ENCODE peak calls at places on chromosomes 6 and 20, in four cellular contexts. L is SK-N-SH, I is breast epithelium, Q is iPS DF 6.9. F is an unnamed sample.

GRCh38 chr6:168097621-168098430 is 18.8 kb upstream of the FRMD1 start:
- DNase-seq in L (peak; percentile 82), Q (no peak), I (no peak), F (no peak)

GRCh38 chr20:62861732-62862336 is at the start of gene TCFL5:
- DNase-seq in Q (no peak), L (peak; percentile 99), I (peak; percentile 92), F (peak; percentile 96)

GRCh38 chr6:119974430-119975159 is 625.0 kb upstream of the MAN1A1 start:
- DNase-seq in L (no peak), Q (no peak), I (no peak), F (no peak)

GRCh38 chr6:100913400-100914276 is 32.5 kb upstream of the ASCC3 start:
- DNase-seq in Q (no peak), I (no peak), L (no peak), F (peak; percentile 92)

GRCh38 chr6:90401933-90402830 is 105.5 kb upstream of the BACH2 start:
- DNase-seq in I (no peak), L (no peak), Q (no peak), F (no peak)

GRCh38 chr20:7773511-7773910 is 166.7 kb downstream of the HAO1 start:
- DNase-seq in I (no peak), L (no peak), Q (no peak), F (no peak)

GRCh38 chr20:5658897-5659296 is 91.3 kb upstream of the SHLD1 start:
- DNase-seq in I (no peak), L (no peak), Q (no peak), F (no peak)

GRCh38 chr6:70411542-70411941 is 1.8 kb upstream of the FAM135A start:
- DNase-seq in Q (no peak), L (no peak), I (no peak), F (no peak)

GRCh38 chr20:10924628-10925266 is 250.9 kb upstream of the JAG1 start:
- DNase-seq in L (no peak), Q (no peak), I (no peak), F (no peak)

GRCh38 chr6:25506020-25506419 is 146.0 kb upstream of the SCGN start:
- DNase-seq in Q (no peak), L (no peak), I (no peak), F (no peak)

GRCh38 chr6:15312500-15312899 is 66.6 kb downstream of the JARID2 start:
- DNase-seq in Q (no peak), I (no peak), L (no peak), F (no peak)
- H3K4me1 ChIP-seq in Q (peaks cover 9% of the 10 kb centered on the region), I (peaks cover 5% of the 10 kb centered on the region), L (peaks cover 24% of the 10 kb centered on the region), F (peaks cover 4% of the 10 kb centered on the region)

GRCh38 chr6:166777096-166777630 is 150.1 kb upstream of the RPS6KA2 start:
- DNase-seq in L (no peak), Q (no peak), I (no peak), F (no peak)
- H3K4me3 ChIP-seq in L (no peak overlapping the region), Q (no peak overlapping the region), I (no peak overlapping the region), F (no peak overlapping the region)

DNA sequence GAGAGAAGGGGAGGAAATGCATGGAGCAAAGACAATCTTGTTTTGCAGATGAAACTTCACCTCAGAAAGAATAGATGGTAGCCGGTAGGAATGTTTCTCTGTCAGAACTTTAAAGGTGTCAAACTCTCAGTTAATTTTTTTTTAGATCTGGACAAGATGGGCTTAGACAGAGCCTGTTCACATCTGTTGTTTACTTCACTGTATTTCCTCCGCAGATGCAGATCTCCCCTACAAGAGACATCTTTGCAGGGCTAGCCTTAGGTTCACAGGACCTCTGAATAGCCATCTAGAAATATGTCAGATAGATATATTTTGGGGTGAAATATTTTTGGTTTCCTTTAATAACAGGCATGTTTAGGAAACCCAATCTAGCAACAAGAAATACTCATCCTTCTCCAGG is 12.1 kb upstream of the ZBP1 start:
- DNase-seq in L (no peak), Q (no peak), I (no peak), F (no peak)
- H3K27me3 ChIP-seq in L (no peaks in the 10 kb centered on the region), Q (no peaks in the 10 kb centered on the region), I (no peaks in the 10 kb centered on the region), F (no peaks in the 10 kb centered on the region)

DNA sequence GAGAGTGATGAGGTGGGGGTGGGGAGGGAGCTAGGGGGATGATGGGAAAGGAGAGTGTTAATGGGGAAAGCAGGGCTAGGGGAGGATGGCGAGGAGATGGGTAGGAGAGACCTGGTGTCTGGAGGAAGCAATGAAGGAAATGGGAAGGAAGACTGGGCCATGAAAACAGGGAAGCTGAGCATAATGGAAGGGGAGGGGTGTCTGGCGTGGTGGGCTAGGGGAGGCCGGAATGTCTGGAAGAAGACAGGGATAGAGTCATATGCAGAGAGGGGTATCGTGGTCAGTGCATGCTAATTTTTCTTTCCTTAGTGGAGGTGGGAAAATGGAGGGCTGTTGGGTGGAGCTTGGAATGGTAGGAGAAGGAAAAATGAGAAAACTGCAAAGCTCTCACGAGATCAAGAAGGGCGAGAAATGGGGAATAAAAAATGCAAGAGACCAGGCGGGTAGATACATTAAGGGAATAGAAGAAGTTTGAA is 423 bp downstream of the KLHDC3 start:
- DNase-seq in I (no peak), L (no peak), Q (no peak), F (no peak)
- H3K4me1 ChIP-seq in I (peaks cover 36% of the 10 kb centered on the region), L (peaks cover 36% of the 10 kb centered on the region), Q (no peaks in the 10 kb centered on the region), F (peaks cover 8% of the 10 kb centered on the region)

GRCh38 chr6:142942805-142943227 is 2.2 kb downstream of the HIVEP2 start:
- DNase-seq in Q (no peak), I (no peak), L (peak; percentile 36), F (no peak)
- H3K4me3 ChIP-seq in Q (no peak overlapping the region), I (no peak overlapping the region), L (no peak overlapping the region), F (no peak overlapping the region)

GRCh38 chr6:32083812-32084768 is 25.0 kb downstream of the TNXB start:
- DNase-seq in Q (no peak), L (no peak), I (no peak), F (no peak)

GRCh38 chr6:32085759-32086458 is 23.2 kb downstream of the TNXB start:
- DNase-seq in I (no peak), Q (no peak), L (peak; percentile 63), F (no peak)

GRCh38 chr6:32086661-32087573 is 22.2 kb downstream of the TNXB start:
- DNase-seq in Q (peak; percentile 16), L (no peak), I (no peak), F (no peak)

GRCh38 chr6:32082951-32083350 is 26.2 kb downstream of the TNXB start:
- DNase-seq in I (no peak), L (no peak), Q (no peak), F (no peak)

DNA sequence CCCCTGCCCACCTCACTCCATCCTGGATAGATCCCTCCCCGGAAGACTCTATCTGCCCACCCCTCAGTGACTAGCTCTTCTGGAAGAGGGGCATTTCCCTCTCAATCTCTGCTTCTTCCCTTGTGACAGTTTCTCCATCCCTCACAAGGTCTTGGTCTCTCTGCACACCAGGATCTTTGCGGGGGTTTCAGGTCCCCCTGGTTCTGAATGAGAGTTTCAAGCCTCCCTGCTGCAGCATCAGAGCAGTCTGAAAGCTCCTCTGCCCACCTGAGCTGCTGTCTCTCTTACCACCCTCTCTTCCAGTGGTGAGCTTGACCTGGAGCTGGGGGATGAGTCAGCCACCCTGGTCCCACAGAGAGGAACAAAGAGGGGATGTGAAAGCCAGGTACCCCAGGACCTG is 24.4 kb downstream of the TNXB start:
- DNase-seq in Q (no peak), L (no peak), I (no peak), F (no peak)
- H3K27me3 ChIP-seq in Q (no peaks in the 10 kb centered on the region), L (peaks cover 32% of the 10 kb centered on the region), I (no peaks in the 10 kb centered on the region), F (peaks cover 23% of the 10 kb centered on the region)